ENCODE peak calls at places on chromosomes 13 and 19, in ten cellular contexts. N, L, X, T, W, O, S, R, V and G are unnamed samples.

GRCh38 chr13:107518292-107518691 is 697.0 kb downstream of the LIG4 start:
- DNase-seq in S (no peak), R (no peak), V (no peak), T (no peak), L (peak), X (no peak), O (no peak), W (no peak), N (peak), G (no peak)

GRCh38 chr19:33750587-33751385 is 45.9 kb upstream of the KCTD15 start:
- DNase-seq in T (no peak), O (peak), X (no peak), W (no peak), S (no peak), V (no peak), N (no peak), L (no peak), R (no peak), G (no peak)

GRCh38 chr13:19644947-19645439 is 11.5 kb downstream of the MPHOSPH8 start:
- DNase-seq in R (no peak), W (no peak), X (no peak), S (no peak), O (no peak), V (no peak), T (no peak), L (no peak), N (no peak), G (no peak)

GRCh38 chr13:25881136-25881926 is 170.5 kb downstream of the SHISA2 start:
- DNase-seq in W (no peak), N (no peak), L (peak), X (no peak), S (no peak), O (no peak), V (no peak), T (no peak), R (no peak), G (no peak)

GRCh38 chr19:1019980-1020867 is 699 bp downstream of the TMEM259 start:
- DNase-seq in X (no peak), S (no peak), V (peak), O (no peak), W (no peak), N (no peak), L (no peak), T (no peak), R (no peak), G (no peak)

GRCh38 chr13:91017031-91017668 is 330.3 kb upstream of the MIR17HG start:
- DNase-seq in S (no peak), T (no peak), L (peak), W (peak), O (peak), R (no peak), N (peak), V (no peak), X (no peak), G (no peak)

GRCh38 chr19:8988204-8988603 is 22.0 kb downstream of the MUC16 start:
- DNase-seq in X (no peak), O (no peak), N (no peak), W (no peak), S (no peak), L (no peak), V (no peak), T (no peak), R (no peak), G (no peak)

GRCh38 chr13:112940236-112940635 is 28.8 kb upstream of the MCF2L start:
- DNase-seq in L (no peak), X (no peak), N (no peak), W (no peak), R (no peak), O (no peak), V (no peak), T (no peak), S (no peak), G (no peak)

GRCh38 chr19:12166596-12166995 is 3.7 kb downstream of the ZNF136 start:
- DNase-seq in T (no peak), N (peak), X (no peak), L (no peak), S (no peak), O (no peak), W (no peak), V (no peak), R (no peak), G (no peak)

GRCh38 chr13:49190901-49191300 is 29.2 kb upstream of the MLNR start:
- DNase-seq in W (no peak), V (no peak), L (no peak), N (no peak), R (no peak), S (no peak), T (no peak), O (no peak), X (no peak), G (no peak)

GRCh38 chr13:34035676-34036325 is 217.9 kb downstream of the RFC3 start:
- DNase-seq in S (no peak), O (no peak), X (no peak), T (no peak), V (no peak), W (no peak), N (peak), L (no peak), R (no peak), G (no peak)

GRCh38 chr13:94613051-94613450 is 11.4 kb downstream of the GPR180 start:
- DNase-seq in R (no peak), S (no peak), X (no peak), O (no peak), W (no peak), T (no peak), L (no peak), V (no peak), N (no peak), G (no peak)

GRCh38 chr13:79525458-79525857 is 44.5 kb downstream of the NDFIP2 start:
- DNase-seq in L (peak), V (no peak), T (no peak), S (no peak), R (no peak), N (no peak), X (no peak), W (no peak), O (no peak), G (no peak)

GRCh38 chr13:63636231-63636993 is 2220.8 kb upstream of the PCDH20 start:
- DNase-seq in W (no peak), R (no peak), L (no peak), X (no peak), N (peak), O (no peak), V (no peak), T (no peak), S (no peak), G (no peak)

GRCh38 chr13:73273737-73274136 is 214.9 kb downstream of the KLF5 start:
- DNase-seq in W (no peak), S (no peak), R (no peak), X (no peak), N (peak), O (no peak), L (peak), V (no peak), T (no peak), G (no peak)

GRCh38 chr13:70923863-70924752 is 815.9 kb upstream of the KLHL1 start:
- DNase-seq in R (no peak), X (no peak), L (no peak), V (no peak), N (peak), S (no peak), T (no peak), O (no peak), W (no peak), G (no peak)

GRCh38 chr13:52845766-52846566 is 2.5 kb downstream of the PCDH8 start:
- DNase-seq in O (no peak), V (no peak), L (peak), X (no peak), T (no peak), N (no peak), S (no peak), W (peak), R (no peak), G (no peak)

GRCh38 chr13:29924482-29924884 is 74.1 kb upstream of the UBL3 start:
- DNase-seq in N (peak), R (no peak), T (no peak), X (no peak), W (no peak), L (peak), S (no peak), V (no peak), O (no peak), G (no peak)

GRCh38 chr19:49241769-49242168 is 83.2 kb downstream of the SLC6A16 start:
- DNase-seq in N (no peak), T (no peak), X (no peak), O (no peak), R (no peak), L (no peak), S (no peak), W (no peak), V (no peak), G (no peak)

GRCh38 chr19:55175117-55175867 is 4.8 kb downstream of the SYT5 start:
- DNase-seq in S (no peak), N (no peak), L (no peak), T (no peak), X (no peak), O (no peak), R (no peak), V (no peak), W (no peak), G (no peak)

GRCh38 chr19:48329167-48329891 is 4.0 kb downstream of the EMP3 start:
- DNase-seq in V (no peak), N (peak), X (no peak), L (no peak), W (no peak), O (no peak), R (peak), T (no peak), S (no peak), G (no peak)

GRCh38 chr19:45138303-45138751 is 22.5 kb downstream of the NKPD1 start:
- DNase-seq in W (no peak), R (no peak), X (no peak), T (no peak), O (no peak), V (no peak), N (no peak), S (no peak), L (no peak), G (no peak)

GRCh38 chr19:49150944-49151243 is 4.3 kb downstream of the HRC start:
- DNase-seq in N (no peak), S (no peak), X (no peak), O (no peak), W (no peak), T (no peak), L (no peak), R (no peak), V (no peak), G (no peak)

GRCh38 chr13:111962431-111962891 is 104.5 kb upstream of the SOX1 start:
- DNase-seq in T (peak), L (no peak), N (no peak), V (no peak), S (no peak), R (no peak), W (no peak), X (no peak), O (no peak), G (no peak)

GRCh38 chr13:21528616-21529015 is 69.5 kb upstream of the ZDHHC20 start:
- DNase-seq in X (no peak), V (no peak), O (no peak), N (peak), T (no peak), W (no peak), L (peak), R (no peak), S (no peak), G (no peak)

GRCh38 chr19:43784981-43785808 is 4.4 kb upstream of the KCNN4 start:
- DNase-seq in R (peak), O (peak), L (peak), S (peak), T (no peak), X (peak), V (no peak), N (peak), W (peak), G (no peak)

GRCh38 chr13:99303863-99304521 is 3.2 kb downstream of the GPR183 start:
- DNase-seq in W (no peak), N (no peak), X (no peak), V (no peak), O (no peak), R (peak), T (peak), S (no peak), L (no peak), G (no peak)

GRCh38 chr13:110408286-110408685 is 101.2 kb downstream of the COL4A2 start:
- DNase-seq in T (no peak), L (no peak), S (no peak), N (no peak), R (no peak), X (no peak), O (no peak), W (no peak), V (no peak), G (no peak)

GRCh38 chr19:7636691-7637373 is at the start of gene STXBP2:
- DNase-seq in N (peak), S (peak), L (peak), O (no peak), X (no peak), R (peak), V (peak), T (peak), W (peak), G (peak)

GRCh38 chr13:93716623-93717022 is 490.0 kb downstream of the GPC6 start:
- DNase-seq in T (no peak), V (no peak), L (no peak), S (no peak), X (no peak), N (peak), O (no peak), W (no peak), R (no peak), G (no peak)

GRCh38 chr13:113554333-113554700 is 30.2 kb upstream of the TFDP1 start:
- DNase-seq in L (no peak), T (peak), O (no peak), W (no peak), X (no peak), S (no peak), R (no peak), N (no peak), V (peak), G (no peak)